ENCODE peak calls at places on chromosomes 11 and 22, in seven cellular contexts. B is spleen, C is AG04450, P is fibroblast of mammary gland, Q is ovary, M is NB4, R is aorta. Y is an unnamed sample.
A peak's percentile ranks its signal among the peaks of the same experiment; 100 is the strongest.

GRCh38 chr22:50562523-50563409 is at the start of gene SYCE3:
- DNase-seq in P (peak; percentile 78), B (peak; percentile 99), R (peak; percentile 99), C (peak; percentile 50), Q (peak; percentile 96), M (peak; percentile 93), Y (peak; percentile 97)

GRCh38 chr22:29291215-29291614 is 15.2 kb upstream of the GAS2L1 start:
- DNase-seq in B (no peak), Q (no peak), M (no peak), R (no peak), P (no peak), C (no peak), Y (no peak)

GRCh38 chr11:16773981-16774710 is 35.7 kb downstream of the C11orf58 start:
- DNase-seq in R (no peak), C (no peak), Q (no peak), P (no peak), B (no peak), M (no peak), Y (no peak)

GRCh38 chr11:64036081-64037026 is 623 bp downstream of the FLRT1 start:
- DNase-seq in R (peak; percentile 87), Q (peak; percentile 72), C (no peak), B (no peak), M (peak; percentile 75), P (peak; percentile 31), Y (peak; percentile 75)

GRCh38 chr11:77267910-77268309 is 33.6 kb downstream of the GDPD4 start:
- DNase-seq in B (no peak), R (no peak), P (peak; percentile 92), M (no peak), C (peak; percentile 80), Q (no peak), Y (no peak)

GRCh38 chr11:114271316-114271715 is 24.9 kb upstream of the NNMT start:
- DNase-seq in C (no peak), Q (no peak), P (no peak), R (no peak), M (no peak), B (no peak), Y (no peak)

GRCh38 chr11:73380897-73381410 is 4.8 kb downstream of the RELT start:
- DNase-seq in C (no peak), R (no peak), P (no peak), B (no peak), M (no peak), Q (no peak), Y (no peak)

GRCh38 chr22:48605856-48606255 is 1221.8 kb downstream of the BRD1 start:
- DNase-seq in Q (peak; percentile 39), R (no peak), C (no peak), M (peak; percentile 7), P (no peak), B (no peak), Y (peak; percentile 26)

GRCh38 chr11:112734207-112734606 is 227.0 kb upstream of the NCAM1 start:
- DNase-seq in B (no peak), M (peak; percentile 47), R (no peak), Q (peak; percentile 23), P (peak; percentile 10), C (no peak), Y (peak; percentile 64)

GRCh38 chr11:69040581-69041260 is 8.0 kb upstream of the TPCN2 start:
- DNase-seq in B (no peak), C (peak; percentile 62), P (peak; percentile 93), Q (no peak), M (peak; percentile 81), R (no peak), Y (peak; percentile 20)

GRCh38 chr11:92822410-92822809 is 147.0 kb upstream of the MTNR1B start:
- DNase-seq in P (no peak), Q (no peak), B (no peak), C (no peak), R (no peak), M (no peak), Y (no peak)

GRCh38 chr11:10519630-10520029 is 21.4 kb downstream of the RNF141 start:
- DNase-seq in Q (no peak), M (no peak), B (no peak), C (no peak), P (no peak), R (no peak), Y (no peak)

GRCh38 chr11:123357990-123358827 is 71.9 kb upstream of the GRAMD1B start:
- DNase-seq in R (no peak), M (peak; percentile 11), P (peak; percentile 5), Q (peak; percentile 14), C (no peak), B (peak; percentile 71), Y (peak; percentile 18)

GRCh38 chr11:82315093-82315492 is 418.6 kb downstream of the FAM181B start:
- DNase-seq in P (peak; percentile 19), Q (peak; percentile 13), B (no peak), C (no peak), M (peak; percentile 40), R (no peak), Y (no peak)

GRCh38 chr11:69203901-69204245 is 48.1 kb downstream of the SMIM38 start:
- DNase-seq in P (no peak), B (no peak), Q (no peak), M (no peak), C (no peak), R (peak; percentile 51), Y (no peak)

GRCh38 chr11:77236901-77237300 is 64.6 kb downstream of the GDPD4 start:
- DNase-seq in B (no peak), M (no peak), P (peak; percentile 55), R (no peak), C (no peak), Q (no peak), Y (no peak)

DNA sequence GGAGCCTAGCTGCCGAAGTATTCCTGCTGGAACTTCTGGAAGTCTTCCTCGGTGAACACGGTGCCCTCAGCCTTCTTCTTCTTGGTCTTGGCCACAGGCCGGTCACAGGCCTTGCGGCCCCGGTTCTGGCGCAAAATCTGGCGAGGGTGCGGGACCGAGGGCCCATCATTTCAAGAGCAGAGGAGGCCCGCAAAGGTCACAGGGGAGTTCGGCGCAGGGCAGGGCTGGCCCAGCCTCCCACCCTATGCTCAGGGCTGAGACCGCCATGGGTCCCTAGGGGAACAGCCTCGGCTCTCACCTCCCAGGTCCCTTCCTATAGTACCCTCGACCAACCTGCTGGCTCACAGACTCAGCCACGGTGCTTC is 3.1 kb downstream of the RPS19BP1 start:
- DNase-seq in B (peak; percentile 86), C (no peak), Q (no peak), M (no peak), P (no peak), R (no peak), Y (no peak)
- H3K4me3 ChIP-seq in B (peak overlapping the region; percentile 33), C (peak overlapping the region; percentile 29), Q (no peak overlapping the region), M (no peak overlapping the region), P (no peak overlapping the region), R (no peak overlapping the region), Y (no peak overlapping the region)

GRCh38 chr11:118771481-118772278 is 19.3 kb downstream of the DDX6 start:
- DNase-seq in P (no peak), B (no peak), C (no peak), M (peak; percentile 20), Q (no peak), R (no peak), Y (no peak)
- H3K4me3 ChIP-seq in P (no peak overlapping the region), B (no peak overlapping the region), C (no peak overlapping the region), M (no peak overlapping the region), Q (no peak overlapping the region), R (no peak overlapping the region), Y (no peak overlapping the region)

GRCh38 chr11:107017104-107017432 is 1.2 kb downstream of the GUCY1A2 start:
- DNase-seq in C (no peak), M (no peak), Q (no peak), B (no peak), R (no peak), P (no peak), Y (no peak)
- H3K4me3 ChIP-seq in C (peak overlapping the region; percentile 57), M (no peak overlapping the region), Q (peak overlapping the region; percentile 49), B (peak overlapping the region; percentile 47), R (no peak overlapping the region), P (peak overlapping the region; percentile 5), Y (peak overlapping the region; percentile 48)

DNA sequence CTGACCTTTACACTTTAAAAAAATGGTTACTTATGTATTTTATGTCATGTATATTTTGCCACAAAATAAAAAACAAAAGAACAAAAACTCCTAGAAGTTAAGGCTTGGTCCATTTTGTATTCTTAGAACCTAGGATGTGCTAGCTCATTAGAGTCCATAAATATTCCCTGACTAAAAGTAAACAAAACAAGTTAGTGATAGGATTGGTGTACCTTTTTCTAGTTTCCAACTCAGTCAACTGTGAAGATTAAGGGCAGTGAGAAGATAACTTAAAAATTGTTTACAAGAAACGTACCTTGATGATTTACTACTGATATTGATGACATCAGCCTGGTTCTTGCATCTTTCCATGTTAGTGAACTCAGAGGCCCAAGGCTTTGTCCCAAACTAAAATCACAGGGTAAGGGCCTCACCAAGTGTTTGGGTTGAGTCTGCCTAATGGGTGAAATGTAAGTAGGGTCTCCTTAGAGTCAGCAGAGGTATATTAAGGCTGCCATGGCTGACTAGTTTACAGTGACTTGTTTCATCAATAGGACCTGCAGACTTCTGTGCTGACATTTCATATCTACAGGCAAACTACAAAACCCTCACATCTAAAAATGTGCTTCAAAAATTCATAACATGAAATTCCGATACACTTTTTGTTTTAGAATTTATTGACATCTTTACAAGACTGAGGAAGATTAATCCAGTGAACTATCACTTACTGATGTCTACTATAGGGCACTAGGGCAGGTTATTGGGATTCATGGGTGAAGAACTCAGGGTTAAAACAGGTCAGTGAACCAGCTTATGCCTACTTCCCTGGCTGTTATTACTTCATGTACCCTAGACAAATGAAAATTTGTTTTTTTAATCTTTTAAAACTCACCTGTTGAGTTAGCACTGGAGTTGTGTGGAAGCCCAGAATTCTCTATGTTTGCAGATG is 4.4 kb downstream of the TMEM123 start:
- DNase-seq in P (no peak), R (no peak), B (no peak), C (no peak), Q (no peak), M (no peak), Y (no peak)
- H3K4me3 ChIP-seq in P (no peak overlapping the region), R (no peak overlapping the region), B (no peak overlapping the region), C (no peak overlapping the region), Q (no peak overlapping the region), M (peak overlapping the region; percentile 79), Y (no peak overlapping the region)

Y was measured in right cardiac atrium.